ENCODE peak calls at places on chromosome 19, in six cellular contexts. P is left ventricle myocardium inferior; U is effector memory CD4-positive, alpha-beta T cell; Q is neural progenitor cell; C is right cardiac atrium; I is fibroblast of lung. F is an unnamed sample.
A peak's percentile ranks its signal among the peaks of the same experiment; 100 is the strongest.

GRCh38 chr19:48639483-48640375 is 2.5 kb upstream of the DBP start:
- DNase-seq in P (no peak), U (no peak), Q (no peak), C (peak; percentile 56), I (no peak), F (no peak)

GRCh38 chr19:17279436-17279835 is 2.3 kb upstream of the ANKLE1 start:
- DNase-seq in P (no peak), U (no peak), Q (no peak), C (no peak), I (no peak), F (no peak)

GRCh38 chr19:45406165-45406956 is at the start of gene POLR1G:
- DNase-seq in P (peak; percentile 79), U (peak; percentile 57), Q (peak; percentile 88), C (peak; percentile 90), I (peak; percentile 86), F (peak; percentile 87)

GRCh38 chr19:2282062-2282861 is at the start of gene PEAK3:
- DNase-seq in P (peak; percentile 87), U (no peak), Q (peak; percentile 62), C (peak; percentile 94), I (peak; percentile 57), F (peak; percentile 85)

GRCh38 chr19:45469835-45470146 is 2.0 kb downstream of the FOSB start:
- DNase-seq in P (no peak), U (no peak), Q (no peak), C (no peak), I (no peak), F (no peak)

GRCh38 chr19:22422220-22422619 is at the start of gene ZNF98:
- DNase-seq in P (peak; percentile 38), U (no peak), Q (no peak), C (peak; percentile 78), I (no peak), F (peak; percentile 84)

GRCh38 chr19:42850981-42851717 is 28.4 kb downstream of the PSG1 start:
- DNase-seq in P (peak; percentile 25), U (no peak), Q (no peak), C (peak; percentile 67), I (peak; percentile 98), F (peak; percentile 59)

GRCh38 chr19:31340059-31341025 is 8.9 kb downstream of the TSHZ3 start:
- DNase-seq in P (no peak), U (peak; percentile 32), Q (no peak), C (no peak), I (peak; percentile 89), F (no peak)

GRCh38 chr19:56748443-56748842 is 76.9 kb upstream of the ZNF835 start:
- DNase-seq in P (no peak), U (no peak), Q (no peak), C (no peak), I (no peak), F (no peak)

GRCh38 chr19:3238066-3238561 is 13.7 kb downstream of the CELF5 start:
- DNase-seq in P (no peak), U (no peak), Q (no peak), C (no peak), I (no peak), F (no peak)

GRCh38 chr19:38729653-38730469 is 14.4 kb downstream of the CAPN12 start:
- DNase-seq in P (peak; percentile 72), U (peak; percentile 49), Q (peak; percentile 88), C (peak; percentile 90), I (peak; percentile 47), F (peak; percentile 87)

GRCh38 chr19:14139944-14140343 is 3.6 kb upstream of the ASF1B start:
- DNase-seq in P (no peak), U (no peak), Q (peak; percentile 77), C (peak; percentile 67), I (no peak), F (no peak)

GRCh38 chr19:5690955-5691204 is 785 bp downstream of the RPL36 start:
- DNase-seq in P (no peak), U (no peak), Q (no peak), C (no peak), I (no peak), F (no peak)

GRCh38 chr19:32971012-32971595 is 654 bp downstream of the CEP89 start:
- DNase-seq in P (no peak), U (no peak), Q (no peak), C (no peak), I (peak; percentile 3), F (no peak)

GRCh38 chr19:16542894-16543498 is 759 bp upstream of the CHERP start:
- DNase-seq in P (no peak), U (no peak), Q (peak; percentile 13), C (peak; percentile 31), I (no peak), F (no peak)

GRCh38 chr19:35657904-35658700 is 8.2 kb upstream of the UPK1A start:
- DNase-seq in P (no peak), U (no peak), Q (no peak), C (no peak), I (peak; percentile 11), F (no peak)

GRCh38 chr19:22814124-22814523 is 18.0 kb upstream of the ZNF723 start:
- DNase-seq in P (no peak), U (no peak), Q (no peak), C (no peak), I (no peak), F (no peak)

GRCh38 chr19:19539738-19540703 is 2.0 kb downstream of the CILP2 start:
- DNase-seq in P (peak; percentile 65), U (peak; percentile 47), Q (peak; percentile 59), C (peak; percentile 88), I (peak; percentile 61), F (peak; percentile 85)

GRCh38 chr19:4717191-4717965 is 6.3 kb downstream of the DPP9 start:
- DNase-seq in P (no peak), U (no peak), Q (no peak), C (peak; percentile 63), I (peak; percentile 99), F (no peak)

GRCh38 chr19:32874605-32875004 is 5.0 kb upstream of the SLC7A9 start:
- DNase-seq in P (no peak), U (no peak), Q (no peak), C (peak; percentile 11), I (no peak), F (no peak)

GRCh38 chr19:13821292-13821691 is 26.0 kb downstream of the ZSWIM4 start:
- DNase-seq in P (no peak), U (no peak), Q (no peak), C (no peak), I (no peak), F (no peak)

GRCh38 chr19:50669319-50670101 is 20.3 kb downstream of the C19orf81 start:
- DNase-seq in P (no peak), U (peak; percentile 5), Q (no peak), C (no peak), I (peak; percentile 1), F (no peak)

GRCh38 chr19:36838784-36839324 is 667 bp upstream of the ZNF790 start:
- DNase-seq in P (no peak), U (no peak), Q (no peak), C (no peak), I (peak; percentile 34), F (no peak)

GRCh38 chr19:33627962-33628839 is 6.4 kb downstream of the CHST8 start:
- DNase-seq in P (no peak), U (no peak), Q (no peak), C (no peak), I (no peak), F (no peak)

GRCh38 chr19:35069706-35070105 is 28.2 kb downstream of the HPN start:
- DNase-seq in P (no peak), U (no peak), Q (no peak), C (no peak), I (no peak), F (no peak)

GRCh38 chr19:7326105-7326877 is 22.4 kb upstream of the ARHGEF18 start:
- DNase-seq in P (no peak), U (no peak), Q (peak; percentile 38), C (no peak), I (no peak), F (no peak)

GRCh38 chr19:5644051-5644450 is 21.2 kb downstream of the SAFB start:
- DNase-seq in P (no peak), U (no peak), Q (no peak), C (no peak), I (peak; percentile 23), F (no peak)

GRCh38 chr19:42068756-42069571 is 1.0 kb downstream of the GRIK5 start:
- DNase-seq in P (no peak), U (no peak), Q (peak; percentile 50), C (no peak), I (no peak), F (no peak)

DNA sequence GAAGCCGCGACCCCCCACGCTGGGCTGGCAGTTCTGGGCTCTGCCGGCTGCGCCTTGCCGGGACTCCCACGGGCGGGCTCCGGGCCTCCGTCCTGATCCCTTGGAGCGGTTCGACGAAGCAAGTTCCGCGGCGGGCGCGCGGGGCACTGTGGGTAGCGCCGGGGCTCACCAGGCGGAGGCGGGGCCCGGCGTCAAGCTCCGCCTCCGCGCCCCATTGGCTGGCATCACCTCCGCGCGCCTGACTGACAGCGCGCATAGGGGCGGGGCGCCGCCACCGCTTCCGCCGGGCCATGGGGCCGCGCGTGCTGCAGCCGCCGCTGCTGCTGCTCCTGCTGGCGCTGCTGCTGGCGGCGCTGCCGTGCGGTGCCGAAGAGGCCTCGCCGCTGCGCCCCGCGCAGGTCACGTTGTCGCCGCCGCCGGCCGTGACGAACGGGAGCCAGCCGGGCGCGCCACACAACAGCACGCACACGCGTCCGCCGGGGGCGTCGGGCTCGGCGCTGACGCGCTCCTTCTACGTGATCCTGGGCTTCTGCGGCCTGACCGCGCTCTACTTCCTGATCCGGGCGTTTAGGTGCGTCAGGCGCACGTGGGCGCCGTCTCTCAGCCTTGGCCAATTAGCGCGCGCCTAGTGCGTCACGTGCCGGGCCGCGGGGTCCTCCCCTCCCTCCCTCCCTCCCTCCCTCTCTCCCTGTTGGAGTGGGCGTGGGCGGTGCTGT is at the start of gene FAM174C:
- DNase-seq in P (peak; percentile 95), U (peak; percentile 97), Q (peak; percentile 98), C (peak; percentile 98), I (peak; percentile 96), F (peak; percentile 97)
- H3K4me1 ChIP-seq in P (peaks cover 71% of the 10 kb centered on the region), U (peaks cover 50% of the 10 kb centered on the region), Q (peaks cover 34% of the 10 kb centered on the region), C (peaks cover 11% of the 10 kb centered on the region), I (peaks cover 34% of the 10 kb centered on the region), F (peaks cover 55% of the 10 kb centered on the region)

GRCh38 chr19:10510301-10510802 is 6.9 kb downstream of the S1PR5 start:
- DNase-seq in P (no peak), U (no peak), Q (peak; percentile 64), C (peak; percentile 65), I (no peak), F (no peak)
- H3K27me3 ChIP-seq in P (peaks cover 63% of the 10 kb centered on the region), U (peaks cover 32% of the 10 kb centered on the region), Q (peaks cover 51% of the 10 kb centered on the region), C (no peaks in the 10 kb centered on the region), I (peaks cover 23% of the 10 kb centered on the region), F (peaks cover 35% of the 10 kb centered on the region)

GRCh38 chr19:15264061-15264932 is 32.0 kb upstream of the EPHX3 start:
- DNase-seq in P (peak; percentile 77), U (peak; percentile 45), Q (peak; percentile 90), C (peak; percentile 92), I (peak; percentile 52), F (peak; percentile 70)
- H3K4me1 ChIP-seq in P (peaks cover 61% of the 10 kb centered on the region), U (no peaks in the 10 kb centered on the region), Q (no peaks in the 10 kb centered on the region), C (peaks cover 23% of the 10 kb centered on the region), I (peaks cover 30% of the 10 kb centered on the region), F (peaks cover 59% of the 10 kb centered on the region)

GRCh38 chr19:54489766-54490165 is 12.9 kb upstream of the LAIR2 start:
- DNase-seq in P (no peak), U (no peak), Q (no peak), C (no peak), I (no peak), F (no peak)

GRCh38 chr19:54492568-54492967 is 10.1 kb upstream of the LAIR2 start:
- DNase-seq in P (no peak), U (no peak), Q (no peak), C (no peak), I (no peak), F (no peak)

GRCh38 chr19:54493967-54494585 is 8.6 kb upstream of the LAIR2 start:
- DNase-seq in P (no peak), U (no peak), Q (no peak), C (no peak), I (no peak), F (no peak)

GRCh38 chr19:54485846-54486245 is 12.8 kb upstream of the CDC42EP5 start:
- DNase-seq in P (no peak), U (no peak), Q (no peak), C (no peak), I (no peak), F (no peak)

GRCh38 chr19:54489341-54489740 is 13.3 kb upstream of the LAIR2 start:
- DNase-seq in P (no peak), U (no peak), Q (no peak), C (no peak), I (no peak), F (no peak)
- H3K27me3 ChIP-seq in P (peaks cover 67% of the 10 kb centered on the region), U (peaks cover 3% of the 10 kb centered on the region), Q (no peaks in the 10 kb centered on the region), C (no peaks in the 10 kb centered on the region), I (no peaks in the 10 kb centered on the region), F (no peaks in the 10 kb centered on the region)